ENCODE peak calls at places on chromosomes 12 and 14, in nine cellular contexts. One of them, this sample, is unnamed.

GRCh38 chr14:61567838-61568571 is 127.3 kb upstream of the HIF1A start:
- DNase-seq in AG04450: no peak
- DNase-seq in choroid plexus epithelial cell: no peak
- DNase-seq in ovary: no peak
- DNase-seq in cardiac muscle cell: peak
- DNase-seq in tibial artery: peak
- DNase-seq in cardiac fibroblast: peak
- DNase-seq in pancreas: no peak
- DNase-seq in lower lobe of right lung: no peak
- DNase-seq in this sample: peak

GRCh38 chr14:68504861-68505260 is 288.0 kb downstream of the ZFP36L1 start:
- DNase-seq in lower lobe of right lung: no peak
- DNase-seq in cardiac fibroblast: no peak
- DNase-seq in pancreas: no peak
- DNase-seq in ovary: no peak
- DNase-seq in tibial artery: no peak
- DNase-seq in AG04450: no peak
- DNase-seq in choroid plexus epithelial cell: no peak
- DNase-seq in cardiac muscle cell: no peak
- DNase-seq in this sample: no peak

GRCh38 chr12:92042791-92043531 is 102.7 kb downstream of the BTG1 start:
- DNase-seq in ovary: no peak
- DNase-seq in pancreas: no peak
- DNase-seq in cardiac fibroblast: no peak
- DNase-seq in choroid plexus epithelial cell: no peak
- DNase-seq in cardiac muscle cell: no peak
- DNase-seq in AG04450: no peak
- DNase-seq in lower lobe of right lung: no peak
- DNase-seq in tibial artery: no peak
- DNase-seq in this sample: no peak

GRCh38 chr12:2489266-2489665 is 305.5 kb upstream of the FKBP4 start:
- DNase-seq in lower lobe of right lung: no peak
- DNase-seq in tibial artery: no peak
- DNase-seq in AG04450: no peak
- DNase-seq in cardiac muscle cell: no peak
- DNase-seq in choroid plexus epithelial cell: no peak
- DNase-seq in cardiac fibroblast: no peak
- DNase-seq in pancreas: no peak
- DNase-seq in ovary: no peak
- DNase-seq in this sample: no peak

GRCh38 chr14:59358105-59358504 is 107.1 kb downstream of the GPR135 start:
- DNase-seq in choroid plexus epithelial cell: peak
- DNase-seq in pancreas: no peak
- DNase-seq in lower lobe of right lung: no peak
- DNase-seq in cardiac muscle cell: peak
- DNase-seq in ovary: peak
- DNase-seq in AG04450: no peak
- DNase-seq in tibial artery: peak
- DNase-seq in cardiac fibroblast: peak
- DNase-seq in this sample: no peak

GRCh38 chr12:25994901-25995625 is 36.6 kb downstream of the RASSF8 start:
- DNase-seq in ovary: no peak
- DNase-seq in pancreas: no peak
- DNase-seq in lower lobe of right lung: no peak
- DNase-seq in cardiac fibroblast: no peak
- DNase-seq in AG04450: no peak
- DNase-seq in tibial artery: no peak
- DNase-seq in cardiac muscle cell: no peak
- DNase-seq in choroid plexus epithelial cell: no peak
- DNase-seq in this sample: no peak

GRCh38 chr12:91109148-91109564 is 2.1 kb downstream of the LUM start:
- DNase-seq in AG04450: no peak
- DNase-seq in tibial artery: peak
- DNase-seq in lower lobe of right lung: peak
- DNase-seq in ovary: peak
- DNase-seq in cardiac fibroblast: peak
- DNase-seq in pancreas: peak
- DNase-seq in cardiac muscle cell: peak
- DNase-seq in choroid plexus epithelial cell: peak
- DNase-seq in this sample: peak

GRCh38 chr12:47870175-47870781 is 34.5 kb downstream of the VDR start:
- DNase-seq in AG04450: no peak
- DNase-seq in ovary: peak
- DNase-seq in choroid plexus epithelial cell: peak
- DNase-seq in tibial artery: peak
- DNase-seq in cardiac fibroblast: peak
- DNase-seq in cardiac muscle cell: peak
- DNase-seq in pancreas: no peak
- DNase-seq in lower lobe of right lung: no peak
- DNase-seq in this sample: peak

GRCh38 chr12:61916856-61917255 is 343.3 kb upstream of the USP15 start:
- DNase-seq in pancreas: no peak
- DNase-seq in tibial artery: no peak
- DNase-seq in lower lobe of right lung: no peak
- DNase-seq in cardiac muscle cell: no peak
- DNase-seq in choroid plexus epithelial cell: no peak
- DNase-seq in ovary: no peak
- DNase-seq in AG04450: no peak
- DNase-seq in cardiac fibroblast: no peak
- DNase-seq in this sample: no peak

GRCh38 chr12:60594035-60594711 is 998.3 kb downstream of the SLC16A7 start:
- DNase-seq in ovary: no peak
- DNase-seq in cardiac muscle cell: no peak
- DNase-seq in tibial artery: no peak
- DNase-seq in lower lobe of right lung: no peak
- DNase-seq in AG04450: no peak
- DNase-seq in choroid plexus epithelial cell: no peak
- DNase-seq in pancreas: no peak
- DNase-seq in cardiac fibroblast: no peak
- DNase-seq in this sample: no peak

GRCh38 chr12:116544656-116545055 is 14.5 kb upstream of the MAP1LC3B2 start:
- DNase-seq in cardiac fibroblast: no peak
- DNase-seq in pancreas: no peak
- DNase-seq in AG04450: no peak
- DNase-seq in tibial artery: peak
- DNase-seq in cardiac muscle cell: no peak
- DNase-seq in choroid plexus epithelial cell: no peak
- DNase-seq in ovary: peak
- DNase-seq in lower lobe of right lung: no peak
- DNase-seq in this sample: no peak

GRCh38 chr12:85804663-85805062 is 31.5 kb downstream of the RASSF9 start:
- DNase-seq in choroid plexus epithelial cell: peak
- DNase-seq in cardiac fibroblast: peak
- DNase-seq in tibial artery: no peak
- DNase-seq in AG04450: no peak
- DNase-seq in pancreas: no peak
- DNase-seq in ovary: no peak
- DNase-seq in cardiac muscle cell: no peak
- DNase-seq in lower lobe of right lung: no peak
- DNase-seq in this sample: no peak

GRCh38 chr12:62882696-62883095 is 52.3 kb downstream of the PPM1H start:
- DNase-seq in lower lobe of right lung: no peak
- DNase-seq in tibial artery: no peak
- DNase-seq in cardiac fibroblast: no peak
- DNase-seq in pancreas: no peak
- DNase-seq in ovary: no peak
- DNase-seq in AG04450: no peak
- DNase-seq in cardiac muscle cell: no peak
- DNase-seq in choroid plexus epithelial cell: no peak
- DNase-seq in this sample: no peak

GRCh38 chr12:12927211-12928079 is 24.5 kb downstream of the GPRC5D start:
- DNase-seq in lower lobe of right lung: peak
- DNase-seq in tibial artery: peak
- DNase-seq in cardiac muscle cell: peak
- DNase-seq in choroid plexus epithelial cell: peak
- DNase-seq in cardiac fibroblast: peak
- DNase-seq in AG04450: peak
- DNase-seq in ovary: peak
- DNase-seq in pancreas: peak
- DNase-seq in this sample: peak

GRCh38 chr14:77151245-77151644 is 9.7 kb upstream of the ZDHHC22 start:
- DNase-seq in cardiac muscle cell: peak
- DNase-seq in lower lobe of right lung: no peak
- DNase-seq in ovary: no peak
- DNase-seq in AG04450: no peak
- DNase-seq in tibial artery: no peak
- DNase-seq in pancreas: no peak
- DNase-seq in choroid plexus epithelial cell: peak
- DNase-seq in cardiac fibroblast: peak
- DNase-seq in this sample: peak

GRCh38 chr12:80551897-80552296 is 107.9 kb downstream of the PTPRQ start:
- DNase-seq in choroid plexus epithelial cell: peak
- DNase-seq in pancreas: no peak
- DNase-seq in cardiac muscle cell: no peak
- DNase-seq in AG04450: peak
- DNase-seq in ovary: no peak
- DNase-seq in cardiac fibroblast: peak
- DNase-seq in tibial artery: no peak
- DNase-seq in lower lobe of right lung: no peak
- DNase-seq in this sample: no peak

GRCh38 chr14:38419579-38419978 is 163.7 kb upstream of the CLEC14A start:
- DNase-seq in ovary: no peak
- DNase-seq in AG04450: no peak
- DNase-seq in pancreas: no peak
- DNase-seq in lower lobe of right lung: no peak
- DNase-seq in choroid plexus epithelial cell: no peak
- DNase-seq in cardiac muscle cell: no peak
- DNase-seq in tibial artery: no peak
- DNase-seq in cardiac fibroblast: no peak
- DNase-seq in this sample: no peak

GRCh38 chr14:34781242-34781641 is 66.8 kb upstream of the CFL2 start:
- DNase-seq in ovary: no peak
- DNase-seq in lower lobe of right lung: no peak
- DNase-seq in pancreas: no peak
- DNase-seq in tibial artery: no peak
- DNase-seq in choroid plexus epithelial cell: peak
- DNase-seq in cardiac fibroblast: peak
- DNase-seq in cardiac muscle cell: no peak
- DNase-seq in AG04450: peak
- DNase-seq in this sample: no peak

GRCh38 chr12:111256629-111257434 is 112.1 kb downstream of the PHETA1 start:
- DNase-seq in tibial artery: no peak
- DNase-seq in AG04450: no peak
- DNase-seq in pancreas: no peak
- DNase-seq in cardiac fibroblast: no peak
- DNase-seq in choroid plexus epithelial cell: no peak
- DNase-seq in ovary: no peak
- DNase-seq in cardiac muscle cell: no peak
- DNase-seq in lower lobe of right lung: no peak
- DNase-seq in this sample: no peak

GRCh38 chr12:52166672-52167071 is 25.1 kb downstream of the KRT80 start:
- DNase-seq in ovary: no peak
- DNase-seq in tibial artery: no peak
- DNase-seq in pancreas: no peak
- DNase-seq in choroid plexus epithelial cell: no peak
- DNase-seq in cardiac muscle cell: no peak
- DNase-seq in lower lobe of right lung: no peak
- DNase-seq in cardiac fibroblast: peak
- DNase-seq in AG04450: no peak
- DNase-seq in this sample: no peak
- TF ChIP-seq CTCF in ovary: no peak
- TF ChIP-seq CTCF in tibial artery: no peak
- TF ChIP-seq CTCF in pancreas: no peak
- TF ChIP-seq CTCF in choroid plexus epithelial cell: no peak
- TF ChIP-seq CTCF in cardiac muscle cell: no peak
- TF ChIP-seq CTCF in lower lobe of right lung: no peak
- TF ChIP-seq CTCF in cardiac fibroblast: no peak
- TF ChIP-seq CTCF in AG04450: no peak
- TF ChIP-seq CTCF in this sample: no peak

DNA sequence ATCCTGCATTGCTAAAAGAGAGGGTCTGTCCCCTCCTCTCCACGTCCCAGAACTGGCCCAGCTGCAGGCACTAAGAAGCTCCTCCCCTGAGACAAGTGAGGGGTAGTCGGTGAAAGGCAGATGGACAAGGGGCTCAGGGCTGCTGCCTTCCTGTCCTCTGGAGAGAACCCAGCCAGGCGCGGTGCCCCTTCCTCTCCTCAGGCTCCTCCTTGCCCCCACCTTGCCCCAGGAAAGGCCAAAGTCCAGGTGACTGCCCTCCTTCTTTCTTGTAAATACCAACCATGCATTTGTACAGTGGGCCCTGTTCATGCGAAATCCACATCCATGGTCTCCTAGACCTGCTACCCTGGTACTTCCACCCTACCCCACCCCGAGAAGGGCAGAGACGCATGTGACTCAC is 9.7 kb downstream of the PPP1R1A start:
- DNase-seq in AG04450: no peak
- DNase-seq in cardiac fibroblast: no peak
- DNase-seq in cardiac muscle cell: no peak
- DNase-seq in ovary: no peak
- DNase-seq in choroid plexus epithelial cell: no peak
- DNase-seq in lower lobe of right lung: no peak
- DNase-seq in pancreas: no peak
- DNase-seq in tibial artery: no peak
- DNase-seq in this sample: no peak
- TF ChIP-seq CTCF in AG04450: no peak
- TF ChIP-seq CTCF in cardiac fibroblast: no peak
- TF ChIP-seq CTCF in cardiac muscle cell: no peak
- TF ChIP-seq CTCF in ovary: no peak
- TF ChIP-seq CTCF in choroid plexus epithelial cell: no peak
- TF ChIP-seq CTCF in lower lobe of right lung: no peak
- TF ChIP-seq CTCF in pancreas: no peak
- TF ChIP-seq CTCF in tibial artery: no peak
- TF ChIP-seq CTCF in this sample: no peak

GRCh38 chr14:52380294-52380693 is 66.2 kb downstream of the PTGER2 start:
- DNase-seq in tibial artery: no peak
- DNase-seq in lower lobe of right lung: no peak
- DNase-seq in choroid plexus epithelial cell: peak
- DNase-seq in AG04450: no peak
- DNase-seq in pancreas: no peak
- DNase-seq in ovary: no peak
- DNase-seq in cardiac fibroblast: peak
- DNase-seq in cardiac muscle cell: no peak
- DNase-seq in this sample: no peak

GRCh38 chr14:52377940-52378339 is 63.8 kb downstream of the PTGER2 start:
- DNase-seq in choroid plexus epithelial cell: no peak
- DNase-seq in cardiac muscle cell: no peak
- DNase-seq in lower lobe of right lung: no peak
- DNase-seq in ovary: no peak
- DNase-seq in AG04450: no peak
- DNase-seq in tibial artery: no peak
- DNase-seq in cardiac fibroblast: no peak
- DNase-seq in pancreas: no peak
- DNase-seq in this sample: no peak
- TF ChIP-seq CTCF in choroid plexus epithelial cell: no peak
- TF ChIP-seq CTCF in cardiac muscle cell: no peak
- TF ChIP-seq CTCF in lower lobe of right lung: no peak
- TF ChIP-seq CTCF in ovary: no peak
- TF ChIP-seq CTCF in AG04450: no peak
- TF ChIP-seq CTCF in tibial artery: no peak
- TF ChIP-seq CTCF in cardiac fibroblast: no peak
- TF ChIP-seq CTCF in pancreas: no peak
- TF ChIP-seq CTCF in this sample: no peak

DNA sequence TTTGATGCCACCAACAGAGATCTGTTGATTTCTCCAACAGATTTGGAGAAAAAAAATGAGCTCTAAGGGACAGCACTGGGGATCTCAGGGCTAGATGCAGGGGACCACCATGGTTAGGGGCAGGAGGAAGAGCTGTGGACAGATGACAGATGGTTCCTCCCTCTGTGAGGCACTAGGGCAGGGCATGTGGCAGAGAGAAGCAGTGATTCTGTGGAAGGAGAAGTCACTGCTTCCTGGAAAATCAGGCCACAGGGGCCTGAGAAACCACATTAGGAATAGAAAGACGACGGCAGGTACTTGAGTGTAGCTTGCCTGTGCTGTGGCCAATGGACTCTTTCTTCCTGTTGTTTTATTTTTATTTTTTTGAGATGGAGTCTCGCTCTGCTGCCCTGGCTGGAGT is 24.9 kb upstream of the TMED2 start:
- DNase-seq in cardiac muscle cell: no peak
- DNase-seq in AG04450: no peak
- DNase-seq in ovary: no peak
- DNase-seq in pancreas: no peak
- DNase-seq in cardiac fibroblast: no peak
- DNase-seq in lower lobe of right lung: no peak
- DNase-seq in choroid plexus epithelial cell: no peak
- DNase-seq in tibial artery: no peak
- DNase-seq in this sample: no peak
- TF ChIP-seq CTCF in cardiac muscle cell: no peak
- TF ChIP-seq CTCF in AG04450: no peak
- TF ChIP-seq CTCF in ovary: no peak
- TF ChIP-seq CTCF in pancreas: no peak
- TF ChIP-seq CTCF in cardiac fibroblast: no peak
- TF ChIP-seq CTCF in lower lobe of right lung: no peak
- TF ChIP-seq CTCF in choroid plexus epithelial cell: no peak
- TF ChIP-seq CTCF in tibial artery: no peak
- TF ChIP-seq CTCF in this sample: no peak

This sample was measured in nephron progenitor cell.